ENCODE peak calls at places on chromosomes 13 and 19, in five cellular contexts. V is cardiac muscle cell, G is cardiac fibroblast, P is fibroblast of pulmonary artery, T is heart left ventricle. A is an unnamed sample.

GRCh38 chr13:29654807-29655547 is 59.5 kb upstream of the SLC7A1 start:
- DNase-seq in T (no peak), G (peak; percentile 67), V (peak; percentile 8), P (peak; percentile 17), A (peak; percentile 86)

GRCh38 chr19:46574533-46574932 is 26.6 kb upstream of the CALM3 start:
- DNase-seq in G (no peak), V (peak; percentile 27), T (no peak), P (no peak), A (peak; percentile 15)

GRCh38 chr19:10593820-10594637 is 6.9 kb upstream of the AP1M2 start:
- DNase-seq in G (no peak), P (no peak), T (no peak), V (no peak), A (peak; percentile 29)

GRCh38 chr19:5090780-5091575 is 122.1 kb downstream of the KDM4B start:
- DNase-seq in V (peak; percentile 67), G (peak; percentile 14), T (no peak), P (peak; percentile 33), A (peak; percentile 62)

GRCh38 chr19:20565321-20566018 is at the start of gene ZNF737:
- DNase-seq in T (peak; percentile 97), G (peak; percentile 98), P (peak; percentile 97), V (peak; percentile 97), A (peak; percentile 93)

GRCh38 chr19:42563352-42564210 is 31.1 kb downstream of the CEACAM8 start:
- DNase-seq in G (peak; percentile 55), P (peak; percentile 58), T (no peak), V (peak; percentile 60), A (peak; percentile 48)

GRCh38 chr19:46840157-46840942 is 10.3 kb downstream of the AP2S1 start:
- DNase-seq in P (peak; percentile 78), V (peak; percentile 78), T (no peak), G (peak; percentile 79), A (peak; percentile 81)

GRCh38 chr19:30467239-30467638 is 95.1 kb downstream of the ZNF536 start:
- DNase-seq in T (no peak), P (no peak), V (no peak), G (no peak), A (no peak)

GRCh38 chr19:53015730-53016129 is 2.0 kb downstream of the ERVV-1 start:
- DNase-seq in P (no peak), T (no peak), V (no peak), G (no peak), A (no peak)

GRCh38 chr13:54574791-54575190 is 1546.2 kb downstream of the OLFM4 start:
- DNase-seq in T (no peak), V (no peak), G (no peak), P (no peak), A (no peak)

GRCh38 chr13:110149036-110149435 is 157.9 kb downstream of the COL4A1 start:
- DNase-seq in G (no peak), P (no peak), T (no peak), V (no peak), A (peak; percentile 16)

GRCh38 chr13:33636955-33637670 is 180.8 kb upstream of the RFC3 start:
- DNase-seq in T (no peak), V (no peak), P (no peak), G (peak; percentile 32), A (no peak)

GRCh38 chr19:6720369-6721112 is at the start of gene C3:
- DNase-seq in P (peak; percentile 94), T (peak; percentile 63), G (peak; percentile 97), V (peak; percentile 96), A (peak; percentile 92)

GRCh38 chr13:60112771-60113170 is 51.0 kb downstream of the DIAPH3 start:
- DNase-seq in V (peak; percentile 19), P (peak; percentile 31), G (peak; percentile 76), T (no peak), A (peak; percentile 40)

GRCh38 chr13:101397742-101398141 is 18.6 kb downstream of the NALCN start:
- DNase-seq in P (peak; percentile 38), V (no peak), T (no peak), G (peak; percentile 75), A (peak; percentile 57)

GRCh38 chr19:47495478-47496372 is 11.7 kb upstream of the KPTN start:
- DNase-seq in G (no peak), P (no peak), V (no peak), T (peak; percentile 20), A (no peak)

GRCh38 chr19:29266001-29266400 is 53.0 kb upstream of the UQCRFS1 start:
- DNase-seq in V (no peak), P (no peak), G (no peak), T (no peak), A (no peak)

GRCh38 chr13:55341891-55342290 is 1798.8 kb upstream of the PRR20A start:
- DNase-seq in V (no peak), P (no peak), T (no peak), G (no peak), A (no peak)

GRCh38 chr19:33804021-33804799 is 7.5 kb downstream of the KCTD15 start:
- DNase-seq in T (no peak), P (peak; percentile 86), V (peak; percentile 80), G (peak; percentile 74), A (peak; percentile 87)

GRCh38 chr19:53538378-53539109 is 599 bp downstream of the ZNF331 start:
- DNase-seq in G (no peak), V (no peak), T (no peak), P (no peak), A (no peak)

GRCh38 chr19:42066075-42066754 is 3.8 kb downstream of the GRIK5 start:
- DNase-seq in P (peak; percentile 10), T (no peak), V (peak; percentile 24), G (peak; percentile 27), A (peak; percentile 7)

GRCh38 chr13:91778123-91778522 is 379.7 kb downstream of the GPC5 start:
- DNase-seq in G (no peak), T (no peak), P (no peak), V (no peak), A (no peak)

GRCh38 chr13:62209539-62209938 is 793.9 kb upstream of the PCDH20 start:
- DNase-seq in P (no peak), T (no peak), V (no peak), G (no peak), A (no peak)

GRCh38 chr13:25881946-25882574 is 169.8 kb downstream of the SHISA2 start:
- DNase-seq in G (no peak), T (no peak), V (peak; percentile 50), P (no peak), A (no peak)

GRCh38 chr19:37466798-37467607 is at the start of gene ZNF569:
- DNase-seq in G (peak; percentile 97), T (peak; percentile 91), P (peak; percentile 97), V (peak; percentile 97), A (peak; percentile 95)
- TF ChIP-seq CTCF in G (no peak), T (no peak), P (no peak), V (no peak), A (no peak)

GRCh38 chr19:3670258-3670795 is 29.9 kb downstream of the PIP5K1C start:
- DNase-seq in G (peak; percentile 97), V (peak; percentile 95), T (peak; percentile 83), P (peak; percentile 97), A (peak; percentile 95)

GRCh38 chr19:3670796-3671679 is 29.2 kb downstream of the PIP5K1C start:
- DNase-seq in T (peak; percentile 88), V (peak; percentile 88), P (peak; percentile 89), G (peak; percentile 86), A (peak; percentile 85)

GRCh38 chr19:3672993-3673392 is 27.3 kb downstream of the PIP5K1C start:
- DNase-seq in T (no peak), G (no peak), P (no peak), V (no peak), A (no peak)

GRCh38 chr19:3672575-3672948 is 27.7 kb downstream of the PIP5K1C start:
- DNase-seq in P (no peak), V (no peak), T (no peak), G (no peak), A (no peak)

GRCh38 chr19:3671680-3672574 is 28.3 kb downstream of the PIP5K1C start:
- DNase-seq in V (peak; percentile 40), P (peak; percentile 45), G (peak; percentile 52), T (no peak), A (peak; percentile 25)
- H3K4me3 ChIP-seq in V (no peak overlapping the region), P (no peak overlapping the region), G (no peak overlapping the region), T (peak overlapping the region; percentile 48), A (no peak overlapping the region)

GRCh38 chr19:17997969-17998826 is 9.8 kb upstream of the ARRDC2 start:
- DNase-seq in T (no peak), G (peak; percentile 71), V (no peak), P (no peak), A (peak; percentile 44)
- TF ChIP-seq CTCF in T (peak; percentile 13), G (peak; percentile 25), V (no peak), P (peak; percentile 12), A (peak; percentile 22)

GRCh38 chr13:27352698-27353097 is 71.7 kb upstream of the GTF3A start:
- DNase-seq in T (no peak), G (no peak), P (no peak), V (no peak), A (no peak)
- H3K4me3 ChIP-seq in T (no peak overlapping the region), G (no peak overlapping the region), P (no peak overlapping the region), V (no peak overlapping the region), A (no peak overlapping the region)

GRCh38 chr19:55442372-55443044 is 592 bp downstream of the SHISA7 start:
- DNase-seq in P (no peak), G (no peak), T (no peak), V (no peak), A (no peak)
- TF ChIP-seq CTCF in P (no peak), G (no peak), T (no peak), V (no peak), A (no peak)

GRCh38 chr19:1767464-1767933 is 14.2 kb downstream of the ONECUT3 start:
- DNase-seq in P (no peak), T (no peak), V (peak; percentile 31), G (peak; percentile 27), A (no peak)

GRCh38 chr19:1764293-1764683 is 11.0 kb downstream of the ONECUT3 start:
- DNase-seq in P (no peak), G (no peak), T (no peak), V (no peak), A (no peak)

GRCh38 chr19:1766800-1767352 is 13.6 kb downstream of the ONECUT3 start:
- DNase-seq in T (no peak), V (no peak), G (peak; percentile 10), P (no peak), A (no peak)

GRCh38 chr19:1765182-1765903 is 12.0 kb downstream of the ONECUT3 start:
- DNase-seq in G (no peak), V (no peak), P (no peak), T (no peak), A (no peak)

DNA sequence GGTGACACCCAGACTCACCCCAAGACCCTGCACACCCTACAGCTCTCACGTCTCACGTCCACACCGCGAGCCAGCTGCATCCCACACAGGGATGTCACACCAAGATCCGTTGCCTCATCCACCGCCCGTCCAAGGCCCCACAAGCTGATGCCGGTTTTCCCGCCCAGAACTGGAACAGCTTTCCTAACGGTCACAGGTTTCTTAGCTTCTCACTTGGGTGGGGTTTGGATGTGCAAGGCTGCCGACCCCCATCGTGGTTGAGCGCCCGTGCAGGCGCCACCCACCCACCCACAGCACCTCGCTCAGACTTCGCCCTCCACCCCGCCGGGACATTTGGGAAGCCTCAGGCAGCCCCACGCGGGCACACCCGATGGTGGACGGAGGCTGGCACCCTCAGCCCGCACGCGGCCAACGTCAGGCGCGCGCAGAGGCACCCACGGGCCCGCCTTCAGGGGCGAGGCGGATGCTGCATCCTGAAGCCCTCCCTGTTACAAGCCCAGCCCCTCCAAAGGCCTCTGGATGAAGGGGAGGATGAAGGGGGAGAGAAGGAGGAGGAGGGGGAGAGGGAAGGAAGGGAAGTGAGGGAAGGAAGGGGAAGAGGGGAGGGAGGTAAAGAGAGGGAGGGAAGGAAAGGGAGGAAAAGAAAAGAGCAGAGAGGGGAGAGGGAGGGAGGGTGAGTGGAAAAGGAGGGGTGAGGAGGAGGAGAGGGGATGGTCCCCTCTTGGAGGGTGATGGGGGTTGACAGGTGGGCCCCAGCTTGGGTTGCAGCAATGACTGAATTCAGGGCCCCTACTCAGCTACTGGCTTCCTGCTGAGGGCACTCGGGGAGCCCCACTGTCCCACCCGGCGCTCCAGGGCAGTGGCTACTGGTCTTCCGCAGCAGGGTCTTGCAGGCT is 12.8 kb downstream of the ONECUT3 start:
- DNase-seq in T (no peak), G (no peak), P (no peak), V (no peak), A (no peak)
- H3K4me3 ChIP-seq in T (no peak overlapping the region), G (no peak overlapping the region), P (no peak overlapping the region), V (no peak overlapping the region), A (no peak overlapping the region)